ENCODE peak calls at places on chromosomes 13 and 19, in seven cellular contexts. W is neural progenitor cell, Q is PC-3, X is hepatocyte, D is HCT116, R is GM23338, L is MM.1S. P is an unnamed sample.

GRCh38 chr13:26112843-26113242 is 61.0 kb upstream of the SHISA2 start:
- DNase-seq in Q (peak), W (peak), R (peak), D (no peak), L (no peak), X (no peak), P (peak)

GRCh38 chr19:892243-892996 is 567 bp downstream of the MED16 start:
- DNase-seq in D (no peak), Q (no peak), W (peak), X (no peak), R (peak), L (peak), P (peak)

GRCh38 chr19:5281588-5281987 is 59.0 kb downstream of the PTPRS start:
- DNase-seq in W (no peak), Q (no peak), X (no peak), R (no peak), L (no peak), D (no peak), P (no peak)

GRCh38 chr13:37144661-37145060 is 39.2 kb upstream of the CSNK1A1L start:
- DNase-seq in X (peak), D (no peak), W (no peak), R (no peak), L (no peak), Q (no peak), P (peak)

GRCh38 chr19:7170983-7171382 is 101.5 kb downstream of the ZNF557 start:
- DNase-seq in D (no peak), Q (no peak), L (no peak), W (no peak), X (no peak), R (no peak), P (no peak)

GRCh38 chr13:113528101-113528797 is 37.7 kb upstream of the DCUN1D2 start:
- DNase-seq in Q (no peak), X (no peak), D (no peak), L (no peak), R (no peak), W (no peak), P (no peak)

GRCh38 chr13:26948353-26948752 is 187.8 kb upstream of the GPR12 start:
- DNase-seq in X (no peak), R (no peak), Q (no peak), W (no peak), D (no peak), L (no peak), P (no peak)

GRCh38 chr13:108495686-108496363 is 133.6 kb upstream of the MYO16 start:
- DNase-seq in R (peak), D (no peak), X (peak), Q (no peak), L (no peak), W (peak), P (no peak)

GRCh38 chr13:59771272-59771671 is 392.5 kb downstream of the DIAPH3 start:
- DNase-seq in X (peak), R (peak), Q (peak), D (no peak), W (peak), L (no peak), P (peak)

GRCh38 chr13:40384976-40385857 is 281.2 kb downstream of the FOXO1 start:
- DNase-seq in D (no peak), Q (no peak), W (no peak), R (no peak), X (no peak), L (no peak), P (no peak)

GRCh38 chr19:32219392-32219791 is 126.0 kb upstream of the ZNF507 start:
- DNase-seq in Q (no peak), R (no peak), L (no peak), W (no peak), X (no peak), D (no peak), P (no peak)

GRCh38 chr19:43610493-43610892 is 1.4 kb upstream of the SRRM5 start:
- DNase-seq in R (no peak), X (no peak), Q (no peak), D (no peak), L (no peak), W (no peak), P (no peak)

GRCh38 chr13:96947343-96947910 is 46.8 kb downstream of the OXGR1 start:
- DNase-seq in W (no peak), L (no peak), R (no peak), X (no peak), D (no peak), Q (no peak), P (no peak)

GRCh38 chr19:8304841-8305621 is 3.1 kb downstream of the CD320 start:
- DNase-seq in Q (no peak), R (peak), X (peak), L (no peak), W (peak), D (peak), P (no peak)

GRCh38 chr13:51832471-51833152 is 12.4 kb downstream of the TMEM272 start:
- DNase-seq in Q (peak), L (no peak), D (no peak), R (peak), W (peak), X (no peak), P (peak)

GRCh38 chr19:30969586-30969985 is 379.6 kb downstream of the TSHZ3 start:
- DNase-seq in R (no peak), Q (no peak), X (no peak), W (no peak), L (no peak), D (no peak), P (peak)

GRCh38 chr19:46017095-46017429 is 5.8 kb downstream of the PGLYRP1 start:
- DNase-seq in R (no peak), X (no peak), W (no peak), Q (no peak), D (no peak), L (no peak), P (no peak)

GRCh38 chr19:46016426-46017094 is 6.3 kb downstream of the PGLYRP1 start:
- DNase-seq in Q (peak), W (peak), D (peak), X (peak), R (peak), L (peak), P (peak)

GRCh38 chr19:46015961-46016425 is 6.9 kb downstream of the PGLYRP1 start:
- DNase-seq in X (no peak), R (peak), Q (no peak), W (peak), D (no peak), L (peak), P (peak)

GRCh38 chr19:46014534-46014933 is 8.3 kb downstream of the PGLYRP1 start:
- DNase-seq in D (no peak), L (no peak), W (no peak), X (no peak), R (no peak), Q (no peak), P (no peak)

GRCh38 chr19:46015080-46015960 is 7.5 kb downstream of the PGLYRP1 start:
- DNase-seq in X (peak), R (peak), Q (no peak), L (no peak), D (no peak), W (peak), P (peak)
- TF ChIP-seq EZH2 in X (peak), R (peak), Q (no peak), L (no peak), D (no peak), W (peak), P (no peak)

DNA sequence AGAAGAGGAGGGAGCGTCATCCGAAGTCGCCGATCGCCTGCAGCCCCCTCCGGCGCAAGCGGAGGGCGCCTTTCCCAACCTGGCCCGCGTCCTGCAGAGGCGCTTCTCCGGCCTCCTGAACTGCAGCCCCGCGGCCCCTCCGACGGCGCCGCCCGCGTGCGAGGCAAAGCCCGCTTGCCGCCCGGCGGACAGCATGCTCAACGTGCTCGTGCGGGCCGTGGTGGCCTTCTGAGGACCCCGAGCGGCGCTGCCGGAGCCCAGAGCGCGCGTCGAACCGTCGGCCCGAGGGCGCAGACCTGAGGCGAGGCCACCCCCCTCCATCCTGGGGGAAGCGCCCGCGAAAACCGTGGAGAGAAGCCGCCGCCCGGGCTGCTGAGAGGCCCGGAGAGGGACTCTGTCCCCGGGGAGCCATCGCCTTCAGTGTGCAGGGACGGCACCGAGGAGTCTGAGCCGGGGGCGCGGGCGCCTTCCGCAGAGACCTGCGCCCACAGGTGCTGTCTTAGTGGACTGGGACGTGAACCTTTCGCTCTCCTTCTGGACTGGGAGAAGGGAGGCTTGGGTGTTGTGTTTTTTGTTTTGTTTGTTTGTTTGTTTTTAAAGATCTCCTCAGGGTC is 3.5 kb downstream of the IER2 start:
- DNase-seq in D (no peak), Q (peak), R (peak), X (peak), L (no peak), W (no peak), P (peak)
- TF ChIP-seq EZH2phosphoT487 in D (no peak), Q (no peak), R (no peak), X (peak), L (no peak), W (peak), P (no peak)

DNA sequence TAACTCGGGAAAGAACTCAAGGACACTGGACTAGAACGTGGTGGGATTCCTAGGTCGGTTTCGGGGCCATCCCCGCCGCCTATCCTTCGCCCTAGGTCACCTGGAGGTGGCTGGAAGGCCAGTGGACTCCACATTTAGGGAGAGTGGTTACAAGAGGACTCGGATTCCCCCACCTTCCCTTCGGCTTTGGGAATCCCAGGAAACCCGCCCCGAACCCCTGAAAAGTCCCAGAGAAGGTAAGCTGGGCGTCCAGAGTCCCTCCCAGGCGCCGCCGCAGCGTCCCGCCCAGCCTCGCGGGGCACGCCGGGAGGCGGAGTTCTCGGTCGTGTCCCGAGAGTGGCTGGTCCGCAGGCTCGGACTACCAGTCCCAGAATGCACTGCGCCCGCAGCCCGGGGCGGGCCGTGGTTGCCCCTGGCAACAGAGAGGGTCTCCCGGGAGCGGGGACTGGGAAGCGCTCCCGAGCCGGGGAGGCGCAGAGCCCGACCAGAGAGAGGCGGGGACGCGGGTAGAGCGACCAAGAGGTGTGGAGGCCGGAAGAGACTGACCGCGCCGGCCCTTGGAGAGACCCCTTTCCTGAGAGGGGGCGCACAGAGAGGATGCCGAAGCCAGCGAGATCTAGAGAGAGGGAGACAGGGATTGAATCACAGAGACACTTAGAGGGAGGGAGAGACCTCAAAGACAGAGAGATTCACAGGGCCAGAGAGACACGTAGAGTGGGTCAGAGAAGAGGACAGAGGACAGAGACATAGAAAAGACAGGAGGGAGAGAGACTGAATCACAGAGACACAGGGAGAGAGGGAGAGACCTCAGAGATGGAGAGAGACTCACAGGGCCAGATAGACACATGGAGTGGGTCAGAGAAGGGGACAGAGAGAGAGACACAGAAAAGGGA is 2.6 kb upstream of the PRKCG start:
- DNase-seq in D (no peak), R (peak), L (no peak), Q (peak), X (peak), W (peak), P (peak)
- H2AFZ ChIP-seq in D (peak), R (peak), L (no peak), Q (peak), X (peak), W (peak), P (peak)

GRCh38 chr13:28531195-28531955 is 36.4 kb upstream of the FLT1 start:
- DNase-seq in W (peak), L (no peak), R (peak), X (peak), Q (peak), D (no peak), P (peak)
- TF ChIP-seq EZH2 in W (peak), L (no peak), R (no peak), X (peak), Q (no peak), D (no peak), P (no peak)

P was measured in GM23248.